ENCODE peak calls at places on chromosomes 3 and 15, in five cellular contexts. V, Q, N, D and Y are unnamed samples.

GRCh38 chr3:114827495-114827894 is 319.6 kb downstream of the ZBTB20 start:
- DNase-seq in V (peak), Q (no peak), N (no peak), D (no peak), Y (peak)

GRCh38 chr3:128572013-128572412 is 78.6 kb downstream of the RPN1 start:
- DNase-seq in D (no peak), N (no peak), V (no peak), Q (no peak), Y (no peak)

GRCh38 chr3:123357275-123357674 is 91.6 kb downstream of the ADCY5 start:
- DNase-seq in V (no peak), D (no peak), N (no peak), Q (no peak), Y (no peak)

GRCh38 chr3:169764164-169764452 is 752 bp downstream of the TERC start:
- DNase-seq in V (no peak), N (no peak), Q (no peak), D (no peak), Y (peak)

GRCh38 chr3:152252750-152253149 is 16.0 kb upstream of the MBNL1 start:
- DNase-seq in N (no peak), Q (no peak), D (no peak), V (no peak), Y (no peak)

GRCh38 chr15:83971967-83972366 is 263.6 kb upstream of the GOLGA6L4 start:
- DNase-seq in V (no peak), Q (no peak), N (no peak), D (no peak), Y (no peak)

GRCh38 chr3:33645060-33645841 is 72.8 kb downstream of the CLASP2 start:
- DNase-seq in D (no peak), V (peak), Q (no peak), N (no peak), Y (no peak)

GRCh38 chr3:134654031-134654430 is 3.2 kb upstream of the KY start:
- DNase-seq in N (no peak), V (no peak), D (no peak), Q (no peak), Y (no peak)

GRCh38 chr3:39126532-39127071 is 19.1 kb downstream of the TTC21A start:
- DNase-seq in D (no peak), V (peak), Q (no peak), N (peak), Y (no peak)

GRCh38 chr3:143171141-143171651 is 51.6 kb downstream of the CHST2 start:
- DNase-seq in D (no peak), Q (no peak), V (peak), N (no peak), Y (no peak)

GRCh38 chr3:12553921-12554391 is 2.9 kb upstream of the MKRN2 start:
- DNase-seq in N (peak), D (peak), V (peak), Q (no peak), Y (no peak)

GRCh38 chr3:172167892-172168648 is 128.7 kb downstream of the FNDC3B start:
- DNase-seq in D (no peak), V (no peak), N (no peak), Q (no peak), Y (no peak)

GRCh38 chr3:150921207-150921606 is 16.0 kb upstream of the MINDY4B start:
- DNase-seq in Q (no peak), N (no peak), D (no peak), V (no peak), Y (no peak)

GRCh38 chr3:48928679-48929078 is 10.0 kb downstream of the ARIH2 start:
- DNase-seq in N (no peak), V (no peak), D (no peak), Q (no peak), Y (no peak)

GRCh38 chr3:28241221-28242160 is at the start of gene CMC1:
- DNase-seq in Q (peak), V (peak), N (peak), D (peak), Y (peak)

GRCh38 chr3:194618858-194619608 is 14.2 kb downstream of the TMEM44 start:
- DNase-seq in D (no peak), Q (no peak), V (no peak), N (no peak), Y (no peak)

GRCh38 chr3:17258823-17259436 is 374.2 kb downstream of the PLCL2 start:
- DNase-seq in N (no peak), Q (no peak), V (peak), D (no peak), Y (peak)

GRCh38 chr15:80436511-80437307 is 32.5 kb downstream of the ARNT2 start:
- DNase-seq in N (no peak), Q (no peak), D (peak), V (peak), Y (no peak)

GRCh38 chr3:44476181-44476599 is 1.3 kb downstream of the ZNF445 start:
- DNase-seq in Q (no peak), D (no peak), N (no peak), V (peak), Y (no peak)

GRCh38 chr15:77239892-77240608 is 169.1 kb upstream of the TSPAN3 start:
- DNase-seq in D (no peak), Q (no peak), N (no peak), V (no peak), Y (no peak)

GRCh38 chr3:45596290-45596791 is 1.8 kb downstream of the LIMD1 start:
- DNase-seq in N (no peak), D (no peak), V (no peak), Q (peak), Y (peak)

GRCh38 chr3:35987386-35987785 is 348.1 kb downstream of the ARPP21 start:
- DNase-seq in V (no peak), N (no peak), Q (no peak), D (no peak), Y (no peak)

GRCh38 chr3:116201032-116201690 is 244.1 kb downstream of the LSAMP start:
- DNase-seq in V (no peak), N (no peak), Q (no peak), D (no peak), Y (no peak)

GRCh38 chr3:155938409-155938808 is 68.0 kb downstream of the GMPS start:
- DNase-seq in N (no peak), D (no peak), V (no peak), Q (no peak), Y (no peak)